ENCODE peak calls at places on chromosomes 12 and 14, in ten cellular contexts. A, G, Q, T, E, N, D, R, S and B are unnamed samples.

GRCh38 chr12:57476993-57477709 is 2.5 kb downstream of the ARHGAP9 start:
- DNase-seq in A (no peak), G (no peak), Q (no peak), T (no peak), E (no peak), N (no peak), D (no peak), R (no peak), S (no peak), B (no peak)

GRCh38 chr12:115638753-115639666 is 638.5 kb downstream of the MED13L start:
- DNase-seq in A (no peak), G (no peak), Q (no peak), T (no peak), E (no peak), N (no peak), D (no peak), R (peak; percentile 52), S (no peak), B (no peak)

GRCh38 chr14:96493178-96493577 is 9.0 kb upstream of the PAPOLA start:
- DNase-seq in A (no peak), G (no peak), Q (no peak), T (no peak), E (no peak), N (no peak), D (no peak), R (no peak), S (no peak), B (no peak)

GRCh38 chr12:1367731-1368285 is 226.6 kb downstream of the FBXL14 start:
- DNase-seq in A (no peak), G (no peak), Q (no peak), T (no peak), E (no peak), N (no peak), D (no peak), R (no peak), S (no peak), B (no peak)

GRCh38 chr14:72607386-72608125 is 286.3 kb downstream of the DPF3 start:
- DNase-seq in A (no peak), G (peak; percentile 45), Q (no peak), T (no peak), E (no peak), N (no peak), D (no peak), R (peak; percentile 17), S (no peak), B (no peak)

GRCh38 chr12:120061815-120062214 is 54.7 kb downstream of the RAB35 start:
- DNase-seq in A (no peak), G (no peak), Q (no peak), T (no peak), E (no peak), N (no peak), D (no peak), R (no peak), S (no peak), B (no peak)

GRCh38 chr12:45907955-45908354 is 82.4 kb downstream of the SCAF11 start:
- DNase-seq in A (no peak), G (no peak), Q (no peak), T (no peak), E (no peak), N (no peak), D (no peak), R (no peak), S (no peak), B (no peak)

GRCh38 chr12:14284189-14284722 is 81.2 kb upstream of the ATF7IP start:
- DNase-seq in A (peak; percentile 78), G (peak; percentile 10), Q (no peak), T (peak; percentile 81), E (peak; percentile 71), N (no peak), D (no peak), R (no peak), S (no peak), B (no peak)

GRCh38 chr12:62594771-62595170 is 128.1 kb downstream of the MON2 start:
- DNase-seq in A (no peak), G (no peak), Q (no peak), T (no peak), E (no peak), N (no peak), D (no peak), R (no peak), S (no peak), B (no peak)

GRCh38 chr14:73888971-73889370 is 2.3 kb downstream of the ZNF410 start:
- DNase-seq in A (no peak), G (peak; percentile 28), Q (no peak), T (no peak), E (no peak), N (no peak), D (no peak), R (no peak), S (no peak), B (no peak)

GRCh38 chr14:94646481-94646880 is 34.3 kb downstream of the SERPINA3 start:
- DNase-seq in A (no peak), G (peak; percentile 65), Q (no peak), T (no peak), E (no peak), N (no peak), D (peak; percentile 15), R (no peak), S (no peak), B (no peak)

GRCh38 chr14:55715889-55716288 is 135.9 kb downstream of the KTN1 start:
- DNase-seq in A (no peak), G (peak; percentile 82), Q (no peak), T (no peak), E (no peak), N (no peak), D (no peak), R (no peak), S (peak; percentile 18), B (no peak)

GRCh38 chr12:50185975-50186663 is 18.9 kb upstream of the CERS5 start:
- DNase-seq in A (no peak), G (peak; percentile 43), Q (no peak), T (no peak), E (no peak), N (no peak), D (peak; percentile 92), R (no peak), S (no peak), B (no peak)

GRCh38 chr14:99772371-99773283 is 20.6 kb upstream of the EML1 start:
- DNase-seq in A (no peak), G (no peak), Q (no peak), T (no peak), E (peak; percentile 19), N (no peak), D (no peak), R (no peak), S (no peak), B (no peak)
- H3K36me3 ChIP-seq in A (no peaks in the 10 kb centered on the region), G (no peaks in the 10 kb centered on the region), Q (no peaks in the 10 kb centered on the region), T (no peaks in the 10 kb centered on the region), E (no peaks in the 10 kb centered on the region), N (no peaks in the 10 kb centered on the region), D (no peaks in the 10 kb centered on the region), R (no peaks in the 10 kb centered on the region), S (no peaks in the 10 kb centered on the region), B (no peaks in the 10 kb centered on the region)

DNA sequence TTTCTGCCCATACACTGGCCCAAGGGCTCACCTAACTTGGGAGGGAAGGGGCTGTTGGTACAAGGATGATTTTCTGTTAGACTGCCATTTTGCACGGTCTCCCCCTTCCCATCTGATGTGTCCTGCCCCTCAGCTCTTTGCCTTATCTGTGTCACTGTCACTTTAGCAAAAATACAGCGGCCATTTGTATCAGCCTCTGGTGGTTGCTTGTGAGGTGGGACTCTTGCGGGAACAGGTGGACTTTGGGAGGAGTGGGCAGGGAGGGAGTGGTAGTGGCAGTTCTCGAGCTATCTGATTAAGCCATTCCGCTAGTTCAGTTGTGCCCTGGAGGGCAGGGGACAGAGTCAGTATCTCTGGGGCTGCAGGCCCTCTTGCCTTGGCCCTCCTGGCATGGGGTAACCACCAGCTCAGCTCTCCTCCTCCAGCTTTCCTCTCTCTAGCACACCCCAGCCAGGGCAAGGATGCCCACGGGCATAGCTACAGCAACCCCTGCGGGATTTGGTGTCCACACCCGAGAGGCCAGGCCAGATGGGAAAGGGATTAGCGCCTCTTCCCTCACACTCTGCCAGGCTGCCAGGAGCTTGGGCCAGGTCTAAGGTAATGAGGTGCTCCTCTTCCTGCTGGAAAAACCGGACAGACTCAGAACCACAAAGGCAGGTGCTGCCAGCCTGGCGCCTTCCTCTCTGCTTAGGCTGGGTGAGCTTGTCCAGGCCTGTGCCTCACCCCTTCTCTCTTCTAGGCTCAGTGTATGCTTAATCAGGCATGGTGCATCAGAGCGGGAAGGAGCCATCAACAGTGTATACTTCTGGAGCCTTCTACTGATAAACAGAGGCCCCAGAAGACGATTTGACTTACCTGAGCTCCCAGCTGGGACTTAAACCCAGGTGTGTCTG is 8.7 kb downstream of the SLC48A1 start:
- DNase-seq in A (no peak), G (no peak), Q (no peak), T (no peak), E (no peak), N (no peak), D (no peak), R (no peak), S (no peak), B (no peak)
- TF ChIP-seq POLR2A in A (no peak), G (no peak), Q (no peak), T (peak; percentile 59), E (no peak), N (no peak), D (peak; percentile 9), R (no peak), S (no peak), B (no peak)

DNA sequence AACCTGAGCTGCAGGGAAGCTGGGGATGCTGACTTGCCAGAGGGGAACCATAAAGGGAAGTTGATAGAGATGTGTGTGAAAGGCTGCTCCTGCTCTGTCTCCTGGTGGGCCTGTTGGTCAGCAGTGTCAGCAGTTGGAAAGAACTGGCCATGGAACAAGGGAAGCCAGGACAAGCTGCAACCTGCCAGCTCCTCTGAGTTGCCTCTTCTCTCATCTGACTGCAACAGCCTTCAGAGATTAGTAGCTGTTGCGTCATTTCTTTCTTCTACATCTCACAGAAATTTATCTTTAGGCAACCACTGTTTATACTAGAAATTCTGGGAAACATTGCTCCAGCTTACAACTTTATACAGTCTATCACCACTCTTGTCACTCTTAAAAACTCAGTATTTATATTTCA is 224.0 kb downstream of the LRFN5 start:
- DNase-seq in A (no peak), G (peak; percentile 86), Q (no peak), T (no peak), E (peak; percentile 13), N (no peak), D (no peak), R (no peak), S (peak; percentile 4), B (no peak)
- H3K27ac ChIP-seq in A (no peak overlapping the region), G (peak overlapping the region; percentile 84), Q (no peak overlapping the region), T (no peak overlapping the region), E (no peak overlapping the region), N (no peak overlapping the region), D (no peak overlapping the region), R (no peak overlapping the region), S (no peak overlapping the region), B (no peak overlapping the region)

DNA sequence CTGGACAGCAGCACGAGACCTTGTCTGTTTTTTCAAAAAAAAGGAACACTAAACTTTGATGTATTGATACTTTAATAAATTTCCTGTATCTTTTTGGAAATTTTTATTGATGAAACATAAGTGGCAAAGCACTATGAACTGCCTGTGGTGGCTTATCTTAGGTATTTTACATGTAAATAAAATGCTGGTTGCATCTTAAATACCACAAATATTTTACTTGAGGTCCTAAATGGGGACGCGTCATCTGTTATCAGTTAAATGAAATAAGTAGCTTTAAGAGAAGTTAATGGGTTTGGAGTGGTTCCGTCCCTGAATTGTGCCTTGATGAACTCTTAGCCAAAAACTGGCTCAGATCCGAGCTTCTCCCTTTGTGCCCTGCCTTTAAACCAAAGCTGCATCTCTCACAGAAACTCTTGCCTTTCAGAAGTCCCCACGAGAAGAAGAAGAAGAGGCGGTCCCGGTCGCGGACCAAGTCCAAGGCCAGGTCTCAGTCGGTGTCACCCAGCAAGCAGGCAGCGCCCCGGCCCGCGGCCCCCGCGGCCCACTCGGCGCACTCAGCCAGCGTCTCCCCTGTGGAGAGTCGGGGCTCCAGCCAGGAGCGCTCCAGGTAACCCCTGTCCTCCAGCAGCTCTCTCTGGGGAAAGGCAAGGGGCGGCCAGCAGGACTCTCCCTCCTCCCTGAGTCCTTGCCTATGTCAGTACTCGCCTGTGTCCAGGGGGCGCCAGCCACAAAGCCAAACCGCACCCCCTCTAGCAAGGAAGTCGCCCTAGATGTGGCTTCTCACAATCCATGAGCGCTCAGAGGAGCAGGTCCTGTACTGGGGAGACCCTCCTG is 31.2 kb upstream of the MMP17 start:
- DNase-seq in A (no peak), G (no peak), Q (no peak), T (no peak), E (no peak), N (no peak), D (no peak), R (peak; percentile 68), S (no peak), B (no peak)
- H3K36me3 ChIP-seq in A (no peaks in the 10 kb centered on the region), G (peaks cover 44% of the 10 kb centered on the region), Q (no peaks in the 10 kb centered on the region), T (peaks cover 87% of the 10 kb centered on the region), E (no peaks in the 10 kb centered on the region), N (peaks cover 90% of the 10 kb centered on the region), D (peaks cover 3% of the 10 kb centered on the region), R (peaks cover 2% of the 10 kb centered on the region), S (no peaks in the 10 kb centered on the region), B (peaks cover 11% of the 10 kb centered on the region)